ENCODE peak calls at places on chromosome 12, in eight cellular contexts. I is CD8-positive, alpha-beta T cell; Y is neural progenitor cell; L is tibial nerve; O is adipocyte; K is Panc1; T is fibroblast of lung; C is CD4-positive, alpha-beta memory T cell. W is an unnamed sample. For H3K4me1, the result is how much of the 10 kb centered on the place peaks cover.

GRCh38 chr12:1171657-1172056 is 180.6 kb downstream of the ERC1 start:
- DNase-seq in I (no peak), Y (peak), L (no peak), O (peak), K (no peak), T (no peak), C (no peak), W (no peak)

GRCh38 chr12:50739611-50740010 is 24.3 kb upstream of the ATF1 start:
- DNase-seq in I (no peak), Y (no peak), L (no peak), O (no peak), K (no peak), T (no peak), C (no peak), W (no peak)

GRCh38 chr12:127550271-127550670 is 716.7 kb upstream of the TMEM132C start:
- DNase-seq in I (no peak), Y (no peak), L (no peak), O (no peak), K (no peak), T (peak), C (no peak), W (no peak)

GRCh38 chr12:49909826-49910225 is 6.1 kb upstream of the FAIM2 start:
- DNase-seq in I (no peak), Y (peak), L (no peak), O (peak), K (no peak), T (peak), C (no peak), W (peak)

GRCh38 chr12:31853520-31853919 is 105.7 kb upstream of the RESF1 start:
- DNase-seq in I (no peak), Y (no peak), L (no peak), O (no peak), K (no peak), T (no peak), C (no peak), W (no peak)

GRCh38 chr12:13114251-13115052 is 11.0 kb upstream of the GSG1 start:
- DNase-seq in I (no peak), Y (peak), L (no peak), O (no peak), K (no peak), T (no peak), C (no peak), W (no peak)

GRCh38 chr12:102059343-102059742 is 2.4 kb downstream of the WASHC3 start:
- DNase-seq in I (no peak), Y (no peak), L (no peak), O (no peak), K (no peak), T (no peak), C (peak), W (no peak)

GRCh38 chr12:27868165-27868564 is 88.1 kb upstream of the MANSC4 start:
- DNase-seq in I (no peak), Y (no peak), L (no peak), O (peak), K (no peak), T (peak), C (no peak), W (no peak)

GRCh38 chr12:25362646-25363045 is 111.9 kb upstream of the KRAS start:
- DNase-seq in I (no peak), Y (no peak), L (no peak), O (no peak), K (no peak), T (no peak), C (no peak), W (no peak)

GRCh38 chr12:131799828-131800593 is 28.2 kb upstream of the MMP17 start:
- DNase-seq in I (no peak), Y (no peak), L (no peak), O (no peak), K (no peak), T (no peak), C (no peak), W (no peak)

GRCh38 chr12:52871291-52871961 is 22.6 kb upstream of the KRT78 start:
- DNase-seq in I (no peak), Y (no peak), L (peak), O (peak), K (no peak), T (peak), C (no peak), W (peak)

GRCh38 chr12:67816269-67816668 is 167.7 kb downstream of the DYRK2 start:
- DNase-seq in I (no peak), Y (no peak), L (no peak), O (peak), K (no peak), T (peak), C (no peak), W (no peak)

GRCh38 chr12:2976581-2976996 is 17.4 kb downstream of the TEAD4 start:
- DNase-seq in I (no peak), Y (no peak), L (no peak), O (peak), K (no peak), T (peak), C (no peak), W (no peak)
- H3K4me1 ChIP-seq in I (under half), Y (under half), L (under half), O (under half), K (under half), T (under half), C (under half), W (under half)

GRCh38 chr12:46265734-46266133 is 3.1 kb downstream of the SLC38A1 start:
- DNase-seq in I (no peak), Y (no peak), L (no peak), O (no peak), K (no peak), T (no peak), C (no peak), W (no peak)

GRCh38 chr12:46265102-46265501 is 3.7 kb downstream of the SLC38A1 start:
- DNase-seq in I (no peak), Y (no peak), L (no peak), O (no peak), K (no peak), T (no peak), C (no peak), W (no peak)

GRCh38 chr12:46266382-46266791 is 2.5 kb downstream of the SLC38A1 start:
- DNase-seq in I (peak), Y (peak), L (no peak), O (peak), K (no peak), T (peak), C (no peak), W (no peak)

GRCh38 chr12:46263140-46264017 is 5.5 kb downstream of the SLC38A1 start:
- DNase-seq in I (no peak), Y (no peak), L (no peak), O (no peak), K (no peak), T (peak), C (no peak), W (no peak)

DNA sequence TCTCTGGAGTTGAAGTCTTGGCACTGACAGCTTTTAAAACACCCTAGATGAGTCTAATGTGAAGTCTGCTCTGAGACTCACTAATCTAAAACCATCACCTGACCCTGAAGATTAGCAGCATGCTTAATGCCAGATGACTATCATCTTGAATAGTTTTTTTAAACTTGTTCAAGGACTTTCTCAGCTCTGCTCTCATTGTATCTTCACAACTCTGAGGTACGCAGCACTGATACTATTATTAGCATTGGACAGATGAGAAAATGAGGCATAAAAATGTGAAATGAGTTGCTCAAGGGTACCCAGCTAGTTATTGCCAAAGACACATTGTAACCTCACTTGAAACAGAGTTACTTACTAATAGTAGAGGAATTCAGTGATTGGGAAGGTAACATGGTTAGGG is 4.8 kb downstream of the SLC38A1 start:
- DNase-seq in I (no peak), Y (no peak), L (no peak), O (peak), K (no peak), T (peak), C (no peak), W (no peak)
- H3K4me3 ChIP-seq in I (no peak), Y (peak), L (no peak), O (peak), K (no peak), T (peak), C (no peak), W (no peak)

DNA sequence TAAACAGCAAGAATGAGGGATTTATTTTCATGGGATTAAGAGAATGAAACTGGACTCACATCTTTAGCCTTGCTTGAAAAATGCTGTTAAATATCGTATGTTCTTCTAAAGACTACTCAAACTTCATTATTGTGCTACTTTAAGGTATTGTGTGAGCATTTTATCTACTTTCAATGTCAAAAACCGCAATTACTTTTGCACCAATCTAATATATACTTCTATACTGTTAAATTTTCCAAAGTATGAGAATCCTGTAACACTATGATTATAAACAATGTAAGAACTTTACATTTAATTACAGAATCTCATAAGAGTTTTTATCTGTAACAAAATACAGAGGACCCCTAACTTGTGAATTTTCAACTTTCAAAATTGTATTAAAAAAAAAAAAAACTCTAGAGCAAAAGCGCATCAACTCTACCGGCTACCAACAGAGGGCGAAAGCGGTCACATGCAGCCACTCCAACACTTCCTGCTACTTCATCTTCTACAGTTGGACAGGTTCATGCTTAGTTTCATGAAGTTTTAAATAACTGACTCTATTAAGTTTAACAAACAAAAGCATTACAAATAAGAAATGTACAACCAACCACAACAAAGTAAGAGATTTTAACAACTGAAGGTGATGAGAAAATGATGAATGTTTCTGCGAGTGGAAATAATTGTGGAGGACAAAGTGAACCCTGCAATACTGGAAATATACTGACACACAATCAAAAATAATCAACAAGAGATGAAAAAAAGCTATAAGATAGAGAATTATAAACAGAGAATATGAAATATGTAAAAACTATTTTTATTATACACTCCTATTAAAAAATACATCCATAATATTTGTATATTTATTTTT is 210.9 kb downstream of the MED13L start:
- DNase-seq in I (peak), Y (peak), L (no peak), O (peak), K (peak), T (peak), C (peak), W (peak)
- H3K4me1 ChIP-seq in I (under half), Y (under half), L (half or more), O (under half), K (under half), T (under half), C (under half), W (half or more)

GRCh38 chr12:76920182-76921014 is 41.6 kb upstream of the CSRP2 start:
- DNase-seq in I (no peak), Y (no peak), L (no peak), O (no peak), K (no peak), T (no peak), C (no peak), W (no peak)

GRCh38 chr12:76915381-76916169 is 36.8 kb upstream of the CSRP2 start:
- DNase-seq in I (no peak), Y (no peak), L (no peak), O (peak), K (no peak), T (peak), C (no peak), W (no peak)

GRCh38 chr12:76914102-76914859 is 35.5 kb upstream of the CSRP2 start:
- DNase-seq in I (no peak), Y (no peak), L (no peak), O (no peak), K (no peak), T (no peak), C (no peak), W (no peak)

GRCh38 chr12:76919388-76920181 is 40.8 kb upstream of the CSRP2 start:
- DNase-seq in I (no peak), Y (no peak), L (no peak), O (no peak), K (no peak), T (no peak), C (no peak), W (no peak)

GRCh38 chr12:76916170-76916540 is 37.3 kb upstream of the CSRP2 start:
- DNase-seq in I (no peak), Y (no peak), L (no peak), O (no peak), K (no peak), T (no peak), C (no peak), W (no peak)
- H3K4me3 ChIP-seq in I (no peak), Y (no peak), L (no peak), O (peak), K (no peak), T (no peak), C (no peak), W (no peak)

GRCh38 chr12:8773456-8773855 is 49.0 kb upstream of the A2ML1 start:
- DNase-seq in I (no peak), Y (no peak), L (no peak), O (no peak), K (no peak), T (no peak), C (no peak), W (no peak)

GRCh38 chr12:8770499-8770898 is 51.9 kb upstream of the A2ML1 start:
- DNase-seq in I (no peak), Y (no peak), L (no peak), O (no peak), K (no peak), T (no peak), C (no peak), W (no peak)

GRCh38 chr12:8771072-8771471 is 51.3 kb upstream of the A2ML1 start:
- DNase-seq in I (no peak), Y (peak), L (no peak), O (no peak), K (no peak), T (no peak), C (no peak), W (no peak)
- H3K4me1 ChIP-seq in I (under half), Y (under half), L (under half), O (under half), K (under half), T (under half), C (under half), W (under half)

DNA sequence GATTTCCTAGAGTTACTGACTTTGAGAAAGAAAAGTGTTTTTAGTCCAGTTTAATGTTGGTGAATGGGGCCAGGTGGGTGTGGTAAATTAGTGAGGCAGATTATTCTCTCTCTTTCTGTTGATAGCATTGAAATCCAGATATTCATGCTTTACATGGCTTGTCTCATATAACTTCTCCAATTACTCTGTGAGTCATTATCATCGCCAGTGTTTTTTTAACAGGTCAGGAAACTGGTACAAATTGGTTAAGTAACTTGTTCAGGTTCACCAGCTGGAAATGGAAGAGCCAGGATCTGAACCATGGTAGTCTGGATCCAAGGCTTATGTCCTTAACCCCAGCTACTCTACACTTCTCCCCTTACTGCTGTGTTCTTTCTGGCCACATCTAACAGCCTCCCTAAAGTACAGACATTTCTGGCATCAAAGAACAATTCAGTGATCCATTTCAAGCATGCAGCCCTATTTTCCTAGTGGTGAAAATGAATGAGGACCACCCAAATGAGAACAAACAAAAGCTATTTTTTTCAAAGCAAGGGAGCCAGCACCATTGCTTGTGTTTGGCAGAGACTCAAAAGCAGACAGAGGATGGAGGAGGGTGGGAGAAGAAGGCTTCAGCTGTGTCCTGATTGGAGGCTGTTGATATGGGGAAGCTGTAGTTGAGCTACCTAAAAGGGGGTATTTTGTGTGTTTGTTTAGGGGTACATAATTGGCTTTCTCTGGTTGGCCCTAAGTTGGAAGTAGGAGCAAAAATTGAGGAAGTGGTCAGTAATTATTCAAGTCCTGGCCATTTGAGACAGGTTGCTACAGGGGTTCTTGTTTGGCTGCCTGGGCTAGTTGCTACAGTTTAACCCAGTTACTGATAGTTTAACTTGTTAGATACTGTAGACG is 1.7 kb downstream of the IRAK3 start:
- DNase-seq in I (no peak), Y (no peak), L (no peak), O (no peak), K (no peak), T (peak), C (no peak), W (no peak)
- H3K4me3 ChIP-seq in I (no peak), Y (no peak), L (peak), O (peak), K (no peak), T (peak), C (no peak), W (no peak)

DNA sequence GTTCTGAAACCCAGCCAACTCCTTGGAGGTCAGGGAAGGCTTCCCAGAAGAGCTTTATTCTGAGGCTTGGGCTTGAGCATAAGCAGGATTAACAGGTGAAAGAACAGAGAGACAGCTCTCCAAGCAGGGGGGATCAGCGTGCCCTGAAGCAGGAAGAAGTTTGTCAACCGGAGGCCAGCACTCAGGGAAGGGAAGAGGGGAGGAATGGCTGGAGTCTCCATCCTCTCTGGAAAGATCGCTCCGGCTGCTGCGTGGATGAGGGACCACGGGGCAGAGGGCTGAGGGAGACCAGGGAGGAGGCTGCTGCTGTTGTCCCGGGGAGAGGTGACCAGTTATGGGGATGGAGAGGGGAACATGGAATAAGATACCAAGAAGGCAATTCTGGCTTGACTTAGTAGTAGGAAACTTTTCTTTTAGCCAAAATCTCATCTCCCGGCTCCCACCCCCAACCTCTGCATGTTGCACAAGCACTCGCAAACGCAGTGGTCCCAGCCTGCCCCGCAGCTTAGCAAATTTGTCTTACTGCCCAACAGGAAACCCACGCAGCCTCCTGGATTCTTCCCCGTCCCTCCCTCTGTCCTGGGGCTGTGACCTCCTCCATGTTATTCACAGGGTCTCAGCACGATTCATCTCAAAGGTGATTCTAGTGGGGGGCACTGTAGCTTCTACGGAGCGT is 1.2 kb upstream of the SSH1 start:
- DNase-seq in I (no peak), Y (peak), L (peak), O (no peak), K (no peak), T (no peak), C (no peak), W (no peak)
- H3K4me1 ChIP-seq in I (under half), Y (under half), L (under half), O (under half), K (under half), T (under half), C (under half), W (half or more)

GRCh38 chr12:122413516-122414404 is 8.7 kb downstream of the CLIP1 start:
- DNase-seq in I (no peak), Y (no peak), L (no peak), O (peak), K (no peak), T (peak), C (no peak), W (no peak)
- H3K4me3 ChIP-seq in I (no peak), Y (no peak), L (no peak), O (peak), K (no peak), T (no peak), C (no peak), W (no peak)

GRCh38 chr12:5580911-5581488 is 149.1 kb downstream of the NTF3 start:
- DNase-seq in I (no peak), Y (no peak), L (no peak), O (peak), K (no peak), T (no peak), C (no peak), W (no peak)
- H3K4me1 ChIP-seq in I (under half), Y (under half), L (under half), O (under half), K (under half), T (under half), C (under half), W (under half)

GRCh38 chr12:81759215-81759991 is at the start of gene PPFIA2:
- DNase-seq in I (no peak), Y (peak), L (no peak), O (peak), K (no peak), T (peak), C (peak), W (no peak)
- H3K4me3 ChIP-seq in I (peak), Y (peak), L (peak), O (peak), K (peak), T (peak), C (no peak), W (peak)

W was measured in stomach.